ENCODE peak calls at places on chromosome 5, in seven cellular contexts. O is stimulated activated CD4-positive, alpha-beta T cell treated with anti-CD3 and anti-CD28 coated beads, Interleukin-15, amount 100 ng/mL, for 24 hours; J is ELR; C is C1 segment of cervical spinal cord; I is GM23338; Q is uterus; E is iPS-NIHi11. B is an unnamed sample.

GRCh38 chr5:124240732-124241131 is 505.7 kb downstream of the ZNF608 start:
- DNase-seq in O (no peak), J (no peak), C (no peak), I (no peak), Q (no peak), E (no peak), B (no peak)

GRCh38 chr5:34490501-34491250 is 165.5 kb upstream of the RAI14 start:
- DNase-seq in O (no peak), J (no peak), C (no peak), I (peak), Q (no peak), E (peak), B (no peak)

GRCh38 chr5:78984020-78984610 is 995 bp downstream of the ARSB start:
- DNase-seq in O (no peak), J (peak), C (no peak), I (peak), Q (no peak), E (peak), B (no peak)

GRCh38 chr5:140554454-140554853 is 2.8 kb downstream of the SRA1 start:
- DNase-seq in O (no peak), J (peak), C (no peak), I (no peak), Q (no peak), E (no peak), B (no peak)

GRCh38 chr5:54713923-54714581 is 196.5 kb downstream of the SNX18 start:
- DNase-seq in O (no peak), J (no peak), C (no peak), I (no peak), Q (no peak), E (no peak), B (no peak)

GRCh38 chr5:7629559-7629958 is 221.4 kb downstream of the CFAP90 start:
- DNase-seq in O (no peak), J (no peak), C (no peak), I (no peak), Q (no peak), E (no peak), B (no peak)

GRCh38 chr5:73841641-73842040 is 215.6 kb downstream of the ARHGEF28 start:
- DNase-seq in O (no peak), J (no peak), C (no peak), I (no peak), Q (no peak), E (no peak), B (no peak)

GRCh38 chr5:73519531-73520283 is 21.5 kb downstream of the BTF3 start:
- DNase-seq in O (peak), J (peak), C (peak), I (peak), Q (peak), E (peak), B (peak)

GRCh38 chr5:43036856-43037711 is 3.0 kb downstream of the ANXA2R start:
- DNase-seq in O (no peak), J (no peak), C (no peak), I (peak), Q (no peak), E (no peak), B (no peak)

GRCh38 chr5:142053434-142054253 is 40.8 kb upstream of the GNPDA1 start:
- DNase-seq in O (no peak), J (peak), C (no peak), I (no peak), Q (no peak), E (no peak), B (no peak)

GRCh38 chr5:101543780-101544179 is 640.7 kb upstream of the ST8SIA4 start:
- DNase-seq in O (no peak), J (peak), C (no peak), I (no peak), Q (no peak), E (no peak), B (no peak)

GRCh38 chr5:137073192-137073591 is 425.9 kb downstream of the SPOCK1 start:
- DNase-seq in O (no peak), J (peak), C (no peak), I (no peak), Q (peak), E (no peak), B (no peak)

GRCh38 chr5:97844797-97845196 is 661.8 kb upstream of the RIOK2 start:
- DNase-seq in O (no peak), J (no peak), C (no peak), I (peak), Q (no peak), E (peak), B (no peak)

GRCh38 chr5:86909896-86910295 is 292.2 kb downstream of the COX7C start:
- DNase-seq in O (no peak), J (peak), C (no peak), I (no peak), Q (no peak), E (no peak), B (no peak)

GRCh38 chr5:90873033-90873517 is 314.5 kb downstream of the ADGRV1 start:
- DNase-seq in O (peak), J (no peak), C (no peak), I (no peak), Q (no peak), E (no peak), B (peak)

GRCh38 chr5:55900068-55900467 is 48.9 kb downstream of the IL31RA start:
- DNase-seq in O (no peak), J (no peak), C (no peak), I (no peak), Q (no peak), E (no peak), B (no peak)

GRCh38 chr5:41511241-41511640 is 840 bp upstream of the PLCXD3 start:
- DNase-seq in O (no peak), J (no peak), C (no peak), I (no peak), Q (no peak), E (no peak), B (no peak)

GRCh38 chr5:151251001-151251551 is 1.9 kb upstream of the GM2A start:
- DNase-seq in O (peak), J (no peak), C (no peak), I (no peak), Q (no peak), E (no peak), B (peak)

GRCh38 chr5:34743878-34744277 is 87.8 kb downstream of the RAI14 start:
- DNase-seq in O (no peak), J (peak), C (no peak), I (no peak), Q (no peak), E (no peak), B (no peak)

GRCh38 chr5:144187699-144188294 is 17.1 kb downstream of the KCTD16 start:
- DNase-seq in O (peak), J (peak), C (no peak), I (no peak), Q (peak), E (no peak), B (peak)

GRCh38 chr5:54799645-54800044 is 185.7 kb downstream of the ESM1 start:
- DNase-seq in O (no peak), J (no peak), C (no peak), I (no peak), Q (no peak), E (no peak), B (no peak)

GRCh38 chr5:136210259-136210658 is 17.3 kb upstream of the SMIM32 start:
- DNase-seq in O (no peak), J (no peak), C (no peak), I (no peak), Q (no peak), E (no peak), B (no peak)

GRCh38 chr5:71832812-71833456 is 113.9 kb downstream of the CARTPT start:
- DNase-seq in O (no peak), J (no peak), C (no peak), I (no peak), Q (no peak), E (no peak), B (no peak)

GRCh38 chr5:73370620-73371583 is 77.7 kb downstream of the FOXD1 start:
- DNase-seq in O (no peak), J (peak), C (no peak), I (no peak), Q (no peak), E (no peak), B (no peak)

GRCh38 chr5:154829589-154830218 is 20.7 kb downstream of the FAXDC2 start:
- DNase-seq in O (peak), J (peak), C (no peak), I (no peak), Q (no peak), E (no peak), B (no peak)

GRCh38 chr5:15105799-15106393 is 234.3 kb upstream of the ANKH start:
- DNase-seq in O (peak), J (peak), C (no peak), I (peak), Q (peak), E (peak), B (no peak)

GRCh38 chr5:132557425-132557805 is 638 bp downstream of the RAD50 start:
- DNase-seq in O (peak), J (peak), C (no peak), I (peak), Q (peak), E (peak), B (peak)

GRCh38 chr5:34957857-34958690 is 28.7 kb downstream of the DNAJC21 start:
- DNase-seq in O (peak), J (peak), C (no peak), I (peak), Q (peak), E (peak), B (no peak)

GRCh38 chr5:360277-361027 is 38.9 kb downstream of the AHRR start:
- DNase-seq in O (no peak), J (no peak), C (no peak), I (no peak), Q (no peak), E (peak), B (no peak)

GRCh38 chr5:170287532-170287931 is 10.0 kb downstream of the LCP2 start:
- DNase-seq in O (no peak), J (no peak), C (no peak), I (no peak), Q (peak), E (no peak), B (no peak)

GRCh38 chr5:32526815-32527214 is 58.5 kb upstream of the SUB1 start:
- DNase-seq in O (no peak), J (no peak), C (no peak), I (no peak), Q (no peak), E (no peak), B (no peak)

GRCh38 chr5:178202541-178202940 is 1.8 kb upstream of the HNRNPAB start:
- DNase-seq in O (no peak), J (no peak), C (no peak), I (no peak), Q (no peak), E (no peak), B (no peak)

GRCh38 chr5:28400076-28400475 is 1361.7 kb upstream of the CDH9 start:
- DNase-seq in O (no peak), J (no peak), C (no peak), I (no peak), Q (no peak), E (no peak), B (no peak)

GRCh38 chr5:83428126-83428525 is 43.4 kb upstream of the VCAN start:
- DNase-seq in O (no peak), J (no peak), C (no peak), I (no peak), Q (no peak), E (no peak), B (no peak)

GRCh38 chr5:33827885-33828284 is 63.9 kb downstream of the ADAMTS12 start:
- DNase-seq in O (no peak), J (peak), C (no peak), I (no peak), Q (no peak), E (no peak), B (no peak)

GRCh38 chr5:39476466-39477215 is 51.9 kb upstream of the DAB2 start:
- DNase-seq in O (no peak), J (peak), C (no peak), I (no peak), Q (no peak), E (no peak), B (no peak)